ENCODE peak calls at places on chromosome 16, in six cellular contexts. L is tibial nerve, F is right lobe of liver, S is A549, I is RWPE2, J is heart right ventricle. D is an unnamed sample. For H3K4me1, the result is how much of the 10 kb centered on the place peaks cover.

GRCh38 chr16:24731722-24732419 is 2.4 kb downstream of the TNRC6A start:
- DNase-seq in I (no peak), F (peak), S (no peak), L (no peak), J (peak), D (no peak)

GRCh38 chr16:56848955-56849689 is 15.9 kb upstream of the SLC12A3 start:
- DNase-seq in F (no peak), L (no peak), S (no peak), I (no peak), J (no peak), D (no peak)

GRCh38 chr16:58110590-58111330 is 18.4 kb downstream of the CFAP20 start:
- DNase-seq in J (no peak), F (no peak), I (no peak), S (no peak), L (no peak), D (no peak)

GRCh38 chr16:86579268-86580062 is 1.1 kb downstream of the FOXL1 start:
- DNase-seq in L (no peak), I (no peak), S (no peak), J (no peak), F (no peak), D (no peak)

GRCh38 chr16:85029413-85029794 is 1.8 kb downstream of the KIAA0513 start:
- DNase-seq in S (no peak), I (no peak), L (no peak), F (no peak), J (no peak), D (no peak)

GRCh38 chr16:48497932-48498760 is 111.8 kb downstream of the N4BP1 start:
- DNase-seq in L (no peak), S (no peak), J (no peak), I (no peak), F (peak), D (no peak)

GRCh38 chr16:10578474-10579316 is 1.7 kb downstream of the EMP2 start:
- DNase-seq in I (no peak), L (no peak), S (no peak), J (peak), F (no peak), D (no peak)

GRCh38 chr16:75309899-75310430 is 58.5 kb upstream of the BCAR1 start:
- DNase-seq in S (peak), F (no peak), I (no peak), L (no peak), J (no peak), D (no peak)

GRCh38 chr16:85401370-85401916 is 211.7 kb upstream of the GSE1 start:
- DNase-seq in J (no peak), S (no peak), L (no peak), F (peak), I (peak), D (no peak)

GRCh38 chr16:75169899-75170405 is 21.6 kb downstream of the ZFP1 start:
- DNase-seq in S (no peak), J (no peak), L (no peak), I (no peak), F (no peak), D (no peak)

GRCh38 chr16:57626420-57627170 is 1.8 kb upstream of the ADGRG1 start:
- DNase-seq in L (no peak), S (no peak), F (no peak), I (no peak), J (no peak), D (no peak)

GRCh38 chr16:89557230-89557935 is 3.1 kb upstream of the RPL13 start:
- DNase-seq in L (peak), F (peak), S (peak), J (peak), I (no peak), D (peak)

GRCh38 chr16:19607610-19608280 is 52.2 kb downstream of the VPS35L start:
- DNase-seq in F (no peak), S (peak), J (no peak), I (no peak), L (no peak), D (no peak)

GRCh38 chr16:19033761-19034160 is 33.7 kb upstream of the COQ7 start:
- DNase-seq in L (no peak), F (no peak), S (no peak), J (no peak), I (no peak), D (no peak)

GRCh38 chr16:86532526-86532815 is 22.1 kb downstream of the FOXF1 start:
- DNase-seq in S (no peak), J (no peak), L (no peak), F (no peak), I (peak), D (no peak)

GRCh38 chr16:22813223-22813945 is 578 bp upstream of the HS3ST2 start:
- DNase-seq in S (no peak), F (no peak), I (peak), L (no peak), J (peak), D (peak)

GRCh38 chr16:30069575-30070462 is 4.3 kb downstream of the ALDOA start:
- DNase-seq in L (no peak), J (peak), F (no peak), I (peak), S (no peak), D (no peak)

GRCh38 chr16:13829712-13830304 is 90.1 kb upstream of the ERCC4 start:
- DNase-seq in S (no peak), J (no peak), I (no peak), F (no peak), L (no peak), D (no peak)

GRCh38 chr16:83723244-83723643 is 84.5 kb upstream of the HSBP1 start:
- DNase-seq in I (no peak), F (no peak), S (no peak), L (no peak), J (no peak), D (no peak)

GRCh38 chr16:31145398-31145990 is 4.4 kb downstream of the PRSS36 start:
- DNase-seq in S (no peak), L (no peak), I (no peak), J (no peak), F (no peak), D (no peak)

GRCh38 chr16:31141489-31142108 is 6.1 kb upstream of the PRSS8 start:
- DNase-seq in F (no peak), L (no peak), I (no peak), S (no peak), J (no peak), D (no peak)

GRCh38 chr16:31143036-31143888 is 6.6 kb downstream of the PRSS36 start:
- DNase-seq in J (no peak), L (no peak), S (no peak), F (no peak), I (no peak), D (no peak)

GRCh38 chr16:31143889-31144148 is 6.0 kb downstream of the PRSS36 start:
- DNase-seq in J (no peak), F (no peak), L (no peak), S (no peak), I (no peak), D (no peak)

GRCh38 chr16:31142109-31143035 is 6.8 kb upstream of the PRSS8 start:
- DNase-seq in L (peak), S (peak), J (peak), I (peak), F (peak), D (peak)
- TF ChIP-seq CTCF in L (peak), S (peak), J (peak), I (peak), F (peak), D (peak)

GRCh38 chr16:11676799-11677198 is 8.5 kb downstream of the SNN start:
- DNase-seq in J (no peak), F (no peak), L (no peak), I (no peak), S (no peak), D (no peak)
- H3K4me1 ChIP-seq in J (half or more), F (under half), L (under half), I (under half), S (half or more), D (under half)

GRCh38 chr16:2465653-2466415 is 5.3 kb upstream of the NTN3 start:
- DNase-seq in F (no peak), S (peak), L (no peak), I (no peak), J (no peak), D (no peak)
- TF ChIP-seq CTCF in F (no peak), S (no peak), L (no peak), I (no peak), J (no peak), D (no peak)

GRCh38 chr16:81905277-81905676 is 106.0 kb downstream of the SDR42E1 start:
- DNase-seq in F (no peak), I (no peak), J (no peak), L (no peak), S (no peak), D (no peak)
- H3K4me1 ChIP-seq in F (under half), I (under half), J (under half), L (under half), S (under half), D (under half)

DNA sequence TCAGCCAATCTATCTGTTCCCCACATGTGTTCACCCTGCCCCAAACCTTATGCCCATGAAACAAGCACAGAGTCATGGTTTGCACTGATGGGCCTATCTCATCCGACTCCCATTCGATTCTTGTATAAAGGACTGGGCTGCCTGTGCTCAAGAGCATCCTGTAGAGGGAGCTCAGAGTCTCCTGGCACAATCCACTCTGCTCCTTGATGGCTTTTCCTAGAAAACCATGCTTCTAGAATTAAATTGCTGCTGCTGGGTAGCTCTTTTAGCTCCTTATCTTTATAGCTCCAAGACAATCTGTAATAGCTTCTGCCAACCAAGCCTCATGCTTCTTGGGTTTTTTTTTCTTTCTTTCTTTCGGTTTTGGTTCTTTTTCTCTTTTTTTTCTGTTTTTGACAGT is 9.7 kb downstream of the ZNF19 start:
- DNase-seq in L (no peak), S (peak), J (no peak), I (no peak), F (no peak), D (no peak)
- TF ChIP-seq CTCF in L (no peak), S (no peak), J (no peak), I (peak), F (peak), D (peak)

DNA sequence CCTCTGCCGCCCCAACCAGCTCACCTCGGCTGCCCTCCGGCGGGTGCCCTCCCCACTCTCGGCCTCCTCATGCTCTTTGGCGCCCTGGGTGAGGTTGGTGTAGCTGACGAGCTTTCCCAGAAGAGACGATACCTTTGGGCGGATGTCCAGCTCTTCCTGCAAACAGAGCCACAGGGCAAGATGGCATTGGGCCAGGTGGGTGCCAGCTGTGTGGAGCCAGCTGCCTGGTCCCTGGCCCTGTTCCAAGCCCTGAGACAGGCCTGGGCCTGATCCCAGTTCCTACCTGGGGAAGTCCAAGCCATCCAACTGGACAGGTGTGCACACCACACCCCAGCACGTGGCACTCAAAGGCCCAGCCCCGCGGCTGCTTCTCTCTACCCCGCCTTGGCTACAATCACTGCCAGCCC is 6.9 kb downstream of the SLC12A4 start:
- DNase-seq in S (no peak), F (peak), J (no peak), L (no peak), I (peak), D (no peak)
- H3K4me1 ChIP-seq in S (under half), F (under half), J (half or more), L (under half), I (under half), D (half or more)

DNA sequence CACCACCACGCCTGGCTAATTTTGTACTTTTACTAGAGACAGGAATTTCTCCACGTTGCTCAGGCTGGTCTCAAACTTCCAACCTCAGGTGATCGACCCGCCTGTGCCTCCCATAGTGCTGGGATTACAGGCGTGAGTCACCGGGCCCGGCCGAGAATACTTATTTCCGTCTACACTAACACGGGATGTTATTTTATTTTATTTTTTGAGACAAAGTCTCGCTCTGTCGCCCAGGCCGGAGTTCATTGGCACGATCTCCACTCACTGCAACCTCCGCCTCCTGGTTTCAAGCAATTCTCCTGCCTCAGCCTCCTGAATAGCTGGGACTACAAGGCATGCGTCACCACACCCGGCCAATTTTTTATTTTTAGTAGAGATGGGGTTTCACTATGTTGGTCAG is 9.5 kb upstream of the PDXDC1 start:
- DNase-seq in J (no peak), I (no peak), S (no peak), L (no peak), F (no peak), D (no peak)
- TF ChIP-seq CTCF in J (no peak), I (no peak), S (no peak), L (no peak), F (no peak), D (no peak)